ENCODE peak calls at places on chromosome 1, in ten cellular contexts. H is prostate gland, C is suprapubic skin, F is A549, U is K562, L is endothelial cell of umbilical vein, I is vagina, R is NB4, O is lower leg skin, J is tibial nerve. Y is an unnamed sample.

GRCh38 chr1:33721416-33721815 is 142.5 kb upstream of the HMGB4 start:
- DNase-seq in H (no peak), C (no peak), F (no peak), U (no peak), L (no peak), I (peak), R (no peak), O (peak), J (no peak), Y (no peak)

GRCh38 chr1:218347316-218347712 is 2.2 kb downstream of the TGFB2 start:
- DNase-seq in H (no peak), C (no peak), F (no peak), U (no peak), L (no peak), I (no peak), R (peak), O (no peak), J (no peak), Y (no peak)

GRCh38 chr1:39183503-39184353 is 20.8 kb upstream of the MACF1 start:
- DNase-seq in H (peak), C (no peak), F (peak), U (peak), L (peak), I (no peak), R (peak), O (peak), J (no peak), Y (peak)

GRCh38 chr1:43058545-43059360 is 100.1 kb upstream of the SLC2A1 start:
- DNase-seq in H (no peak), C (no peak), F (no peak), U (peak), L (peak), I (no peak), R (peak), O (peak), J (no peak), Y (peak)

GRCh38 chr1:3186526-3186921 is 117.5 kb downstream of the PRDM16 start:
- DNase-seq in H (peak), C (no peak), F (no peak), U (peak), L (no peak), I (no peak), R (no peak), O (peak), J (peak), Y (no peak)

GRCh38 chr1:58358311-58358710 is 188.2 kb downstream of the OMA1 start:
- DNase-seq in H (no peak), C (no peak), F (peak), U (no peak), L (no peak), I (no peak), R (no peak), O (no peak), J (no peak), Y (no peak)

GRCh38 chr1:59994302-59995198 is 68.0 kb upstream of the CYP2J2 start:
- DNase-seq in H (no peak), C (no peak), F (no peak), U (no peak), L (no peak), I (no peak), R (no peak), O (no peak), J (no peak), Y (no peak)

GRCh38 chr1:182181167-182181572 is 119.7 kb upstream of the ZNF648 start:
- DNase-seq in H (peak), C (no peak), F (no peak), U (no peak), L (no peak), I (no peak), R (no peak), O (no peak), J (no peak), Y (no peak)

GRCh38 chr1:180482425-180483275 is 19.7 kb downstream of the ACBD6 start:
- DNase-seq in H (peak), C (no peak), F (peak), U (peak), L (peak), I (no peak), R (peak), O (no peak), J (no peak), Y (peak)

DNA sequence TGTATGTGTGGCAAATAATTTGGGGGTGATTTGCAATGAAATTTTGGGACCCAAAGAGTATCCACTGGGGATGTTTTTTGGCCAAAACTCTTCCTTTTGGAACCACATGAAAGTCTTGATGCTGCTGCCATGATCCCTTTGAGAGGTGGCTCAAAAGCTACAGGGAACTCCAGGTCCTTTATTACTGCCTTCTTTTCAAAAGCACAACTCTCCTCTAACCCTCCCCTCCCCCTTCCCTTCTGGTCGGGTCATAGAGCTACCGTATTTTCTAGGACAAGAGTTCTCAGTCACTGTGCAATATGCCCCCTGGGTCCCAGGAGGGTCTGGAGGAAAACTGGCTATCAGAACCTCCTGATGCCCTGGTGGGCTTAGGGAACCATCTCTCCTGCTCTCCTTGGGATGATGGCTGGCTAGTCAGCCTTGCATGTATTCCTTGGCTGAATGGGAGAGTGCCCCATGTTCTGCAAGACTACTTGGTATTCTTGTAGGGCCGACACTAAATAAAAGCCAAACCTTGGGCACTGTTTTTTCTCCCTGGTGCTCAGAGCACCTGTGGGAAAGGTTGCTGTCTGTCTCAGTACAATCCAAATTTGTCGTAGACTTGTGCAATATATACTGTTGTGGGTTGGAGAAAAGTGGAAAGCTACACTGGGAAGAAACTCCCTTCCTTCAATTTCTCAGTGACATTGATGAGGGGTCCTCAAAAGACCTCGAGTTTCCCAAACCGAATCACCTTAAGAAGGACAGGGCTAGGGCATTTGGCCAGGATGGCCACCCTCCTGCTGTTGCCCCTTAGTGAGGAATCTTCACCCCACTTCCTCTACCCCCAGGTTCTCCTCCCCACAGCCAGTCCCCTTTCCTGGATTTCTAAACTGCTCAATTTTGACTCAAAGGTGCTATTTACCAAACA is 3.1 kb downstream of the BTG2 start:
- DNase-seq in H (no peak), C (no peak), F (no peak), U (no peak), L (no peak), I (no peak), R (no peak), O (no peak), J (no peak), Y (no peak)
- TF ChIP-seq POLR2A in H (no peak), C (no peak), F (no peak), U (no peak), L (no peak), I (no peak), R (no peak), O (no peak), J (no peak), Y (peak)

DNA sequence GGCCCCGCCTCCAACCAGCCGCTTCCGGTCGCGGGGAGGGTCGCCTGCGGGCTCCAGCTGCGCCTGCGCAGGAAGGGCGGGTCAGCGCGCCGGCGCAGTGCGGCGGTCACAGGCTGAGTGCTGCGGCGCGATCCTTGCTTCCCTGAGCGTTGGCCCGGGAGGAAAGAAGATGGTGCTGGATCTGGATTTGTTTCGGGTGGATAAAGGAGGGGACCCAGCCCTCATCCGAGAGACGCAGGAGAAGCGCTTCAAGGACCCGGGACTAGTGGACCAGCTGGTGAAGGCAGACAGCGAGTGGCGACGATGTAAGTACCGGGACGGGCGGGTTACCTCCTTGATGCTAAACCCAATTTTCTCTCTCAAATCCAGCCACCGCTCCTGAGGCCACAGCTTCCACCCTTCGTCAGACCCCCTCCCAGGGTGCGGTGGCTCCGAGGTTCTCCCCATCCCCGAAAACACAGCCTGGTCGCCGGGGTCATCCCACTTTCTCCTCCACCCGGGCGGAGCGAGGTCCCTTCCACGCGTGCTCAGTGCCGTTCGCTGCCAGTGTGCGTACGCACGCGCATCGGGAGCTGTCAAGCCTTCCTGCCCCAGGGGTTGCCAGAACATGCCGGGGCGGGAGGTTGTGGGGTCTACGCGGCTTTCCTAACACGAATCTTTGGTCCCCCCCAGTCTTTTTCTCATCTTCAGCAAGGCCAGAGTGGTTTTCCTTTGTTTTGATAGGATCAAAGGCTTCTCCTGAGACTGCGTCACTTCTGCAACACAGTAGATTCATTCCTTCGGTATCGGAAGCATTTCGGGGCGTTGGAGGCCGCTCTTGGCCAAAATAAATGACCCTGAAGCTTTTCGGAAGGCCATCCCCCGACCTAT is at the start of gene SARS1:
- DNase-seq in H (peak), C (peak), F (peak), U (peak), L (peak), I (no peak), R (peak), O (peak), J (peak), Y (peak)
- TF ChIP-seq POLR2A in H (peak), C (peak), F (peak), U (peak), L (peak), I (no peak), R (peak), O (peak), J (peak), Y (peak)

GRCh38 chr1:162069334-162070093 is at the start of gene NOS1AP:
- DNase-seq in H (peak), C (peak), F (peak), U (peak), L (peak), I (no peak), R (peak), O (peak), J (peak), Y (peak)
- TF ChIP-seq POLR2A in H (peak), C (no peak), F (no peak), U (no peak), L (no peak), I (no peak), R (no peak), O (no peak), J (peak), Y (no peak)

GRCh38 chr1:46132529-46133180 is at the start of gene PIK3R3:
- DNase-seq in H (peak), C (peak), F (peak), U (peak), L (peak), I (peak), R (peak), O (peak), J (peak), Y (peak)
- TF ChIP-seq POLR2A in H (peak), C (peak), F (peak), U (peak), L (peak), I (no peak), R (peak), O (peak), J (peak), Y (peak)